ENCODE peak calls at places on chromosome 13, in four cellular contexts. R, L, N and Z are unnamed samples.

GRCh38 chr13:44142911-44143665 is 230.5 kb upstream of the SERP2 start:
- DNase-seq in N (peak; percentile 86), R (no peak), L (no peak), Z (no peak)

GRCh38 chr13:43335669-43336068 is 312.3 kb downstream of the DNAJC15 start:
- DNase-seq in L (no peak), N (no peak), R (no peak), Z (no peak)

GRCh38 chr13:98454389-98454881 is 122.5 kb downstream of the STK24 start:
- DNase-seq in N (no peak), R (no peak), L (no peak), Z (no peak)

GRCh38 chr13:29702912-29703351 is 107.4 kb upstream of the SLC7A1 start:
- DNase-seq in R (no peak), L (peak; percentile 21), N (peak; percentile 87), Z (no peak)

GRCh38 chr13:102220681-102221228 is 181.1 kb downstream of the FGF14 start:
- DNase-seq in R (no peak), N (no peak), L (no peak), Z (no peak)

GRCh38 chr13:33262997-33263396 is 22.6 kb downstream of the STARD13 start:
- DNase-seq in L (no peak), R (no peak), N (no peak), Z (no peak)

GRCh38 chr13:113668491-113668971 is 1.5 kb downstream of the GRK1 start:
- DNase-seq in R (no peak), L (no peak), N (no peak), Z (no peak)

GRCh38 chr13:20565120-20565736 is 1.7 kb upstream of the IFT88 start:
- DNase-seq in L (no peak), R (no peak), N (peak; percentile 10), Z (no peak)

GRCh38 chr13:40979232-40979631 is 39.9 kb downstream of the ELF1 start:
- DNase-seq in R (no peak), L (no peak), N (no peak), Z (no peak)

GRCh38 chr13:21606251-21606650 is 2.3 kb upstream of the MICU2 start:
- DNase-seq in L (no peak), N (no peak), R (no peak), Z (no peak)

GRCh38 chr13:47337781-47338507 is 441.1 kb upstream of the HTR2A start:
- DNase-seq in R (no peak), L (no peak), N (peak; percentile 83), Z (no peak)

GRCh38 chr13:68927387-68928026 is 1180.1 kb upstream of the ATXN8OS start:
- DNase-seq in L (no peak), R (no peak), N (peak; percentile 94), Z (no peak)

GRCh38 chr13:57582032-57582431 is 49.5 kb upstream of the PCDH17 start:
- DNase-seq in N (peak; percentile 67), L (no peak), R (no peak), Z (no peak)

GRCh38 chr13:34608326-34608725 is 333.7 kb upstream of the NBEA start:
- DNase-seq in L (no peak), R (no peak), N (no peak), Z (no peak)

GRCh38 chr13:46179576-46180368 is 2.2 kb downstream of the LCP1 start:
- DNase-seq in R (no peak), N (no peak), L (peak; percentile 40), Z (no peak)

GRCh38 chr13:100147825-100148224 is 58.9 kb downstream of the PCCA start:
- DNase-seq in N (no peak), L (no peak), R (no peak), Z (no peak)

GRCh38 chr13:28267495-28267894 is 129.2 kb downstream of the PAN3 start:
- DNase-seq in N (no peak), R (no peak), L (no peak), Z (no peak)

GRCh38 chr13:113981201-113981605 is 7.3 kb upstream of the C13orf46 start:
- DNase-seq in L (no peak), R (no peak), N (no peak), Z (no peak)

GRCh38 chr13:112702341-112702982 is 12.6 kb downstream of the ATP11A start:
- DNase-seq in R (peak; percentile 11), N (no peak), L (no peak), Z (no peak)

GRCh38 chr13:27796544-27797227 is 4.4 kb downstream of the GSX1 start:
- DNase-seq in R (no peak), N (no peak), L (no peak), Z (no peak)

GRCh38 chr13:29964181-29964845 is 113.9 kb upstream of the UBL3 start:
- DNase-seq in N (no peak), R (no peak), L (no peak), Z (no peak)

GRCh38 chr13:109160887-109161669 is 531.7 kb downstream of the MYO16 start:
- DNase-seq in R (no peak), N (peak; percentile 70), L (no peak), Z (no peak)

GRCh38 chr13:51097353-51098043 is 13.6 kb downstream of the C13orf42 start:
- DNase-seq in N (peak; percentile 55), R (no peak), L (no peak), Z (no peak)

GRCh38 chr13:42753697-42754096 is 27.7 kb upstream of the FAM216B start:
- DNase-seq in N (no peak), L (no peak), R (no peak), Z (no peak)

GRCh38 chr13:86900906-86901305 is 770.3 kb upstream of the SLITRK5 start:
- DNase-seq in L (no peak), N (no peak), R (no peak), Z (no peak)

GRCh38 chr13:90070362-90070761 is 1277.1 kb upstream of the MIR17HG start:
- DNase-seq in L (no peak), N (no peak), R (no peak), Z (no peak)

GRCh38 chr13:30934381-30934780 is 1.9 kb downstream of the TEX26 start:
- DNase-seq in R (no peak), L (no peak), N (peak; percentile 79), Z (no peak)

GRCh38 chr13:113741101-113741731 is 17.8 kb upstream of the TMEM255B start:
- DNase-seq in N (no peak), R (no peak), L (no peak), Z (no peak)

GRCh38 chr13:112926003-112926402 is 43.0 kb upstream of the MCF2L start:
- DNase-seq in L (no peak), N (no peak), R (no peak), Z (no peak)

GRCh38 chr13:57409656-57410055 is 221.9 kb upstream of the PCDH17 start:
- DNase-seq in R (no peak), N (no peak), L (no peak), Z (no peak)

GRCh38 chr13:25064396-25064795 is 31.5 kb upstream of the PABPC3 start:
- DNase-seq in R (no peak), N (no peak), L (no peak), Z (no peak)

GRCh38 chr13:114067886-114068722 is 64.3 kb downstream of the RASA3 start:
- DNase-seq in L (no peak), R (no peak), N (no peak), Z (no peak)

GRCh38 chr13:99990045-99990977 is 8.7 kb downstream of the ZIC2 start:
- DNase-seq in L (no peak), R (no peak), N (peak; percentile 88), Z (no peak)

GRCh38 chr13:67023088-67023893 is 206.8 kb downstream of the PCDH9 start:
- DNase-seq in R (no peak), L (no peak), N (peak; percentile 61), Z (no peak)

DNA sequence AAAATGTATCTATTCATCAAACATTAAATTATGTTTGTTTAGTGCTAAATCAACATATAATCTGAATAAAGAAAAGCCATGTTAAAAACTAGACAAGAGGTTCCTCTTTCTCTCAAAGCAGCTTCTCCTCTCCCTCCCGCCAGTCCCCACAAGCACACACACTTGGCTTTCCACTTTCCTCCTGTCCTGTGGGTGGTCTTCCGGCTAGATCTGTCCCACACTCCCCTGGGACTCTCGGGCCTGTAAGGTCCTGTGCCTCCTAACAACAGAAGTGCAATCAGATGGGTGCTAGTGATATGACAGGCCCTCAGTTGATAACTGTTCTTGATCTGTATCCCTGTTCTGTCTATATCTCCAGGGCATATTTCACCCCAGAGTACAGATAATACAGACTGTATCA is 45.6 kb upstream of the RAP2A start:
- DNase-seq in N (no peak), R (no peak), L (no peak), Z (no peak)
- H3K27ac ChIP-seq in N (no peak overlapping the region), R (no peak overlapping the region), L (no peak overlapping the region), Z (no peak overlapping the region)

GRCh38 chr13:58773280-58773859 is 1141.8 kb downstream of the PCDH17 start:
- DNase-seq in R (no peak), L (no peak), N (no peak), Z (no peak)
- H3K27ac ChIP-seq in R (no peak overlapping the region), L (no peak overlapping the region), N (no peak overlapping the region), Z (no peak overlapping the region)

GRCh38 chr13:74200081-74200480 is 65.9 kb upstream of the KLF12 start:
- DNase-seq in N (peak; percentile 23), L (no peak), R (no peak), Z (no peak)

GRCh38 chr13:74201530-74201929 is 67.3 kb upstream of the KLF12 start:
- DNase-seq in R (no peak), L (no peak), N (no peak), Z (no peak)

GRCh38 chr13:74204606-74205312 is 70.6 kb upstream of the KLF12 start:
- DNase-seq in L (no peak), N (no peak), R (no peak), Z (no peak)

GRCh38 chr13:74203576-74203975 is 69.4 kb upstream of the KLF12 start:
- DNase-seq in L (no peak), N (no peak), R (no peak), Z (no peak)

DNA sequence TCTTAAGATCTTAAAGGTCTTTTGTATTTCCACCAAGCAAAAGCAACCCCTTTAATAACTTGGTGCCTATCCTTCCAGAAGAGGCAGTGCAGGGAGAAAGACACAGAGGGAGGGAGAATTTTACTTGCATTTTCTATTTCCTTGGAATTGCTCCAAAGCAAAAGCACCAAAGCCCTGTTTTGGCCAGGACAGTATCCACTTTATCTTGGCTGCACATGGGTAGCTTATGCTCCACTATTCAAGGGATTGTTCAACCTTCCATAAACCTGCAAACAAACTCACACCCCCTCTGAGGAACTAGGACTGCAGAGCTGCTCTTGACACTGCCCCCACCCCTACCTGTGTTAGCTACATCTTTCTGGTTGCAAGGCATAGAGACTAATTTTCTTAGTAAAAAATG is 67.9 kb upstream of the KLF12 start:
- DNase-seq in N (no peak), R (no peak), L (no peak), Z (no peak)
- H3K27ac ChIP-seq in N (no peak overlapping the region), R (no peak overlapping the region), L (no peak overlapping the region), Z (no peak overlapping the region)

GRCh38 chr13:110348751-110349150 is 41.7 kb downstream of the COL4A2 start:
- DNase-seq in L (no peak), N (no peak), R (no peak), Z (no peak)
- H3K27ac ChIP-seq in L (peak overlapping the region; percentile 77), N (no peak overlapping the region), R (no peak overlapping the region), Z (no peak overlapping the region)